ENCODE peak calls at places on chromosomes 5 and 9, in five cellular contexts. T is stomach, V is transverse colon, O is breast epithelium, W is HCT116. M is an unnamed sample.

GRCh38 chr5:147427784-147428401 is 82.0 kb downstream of the DPYSL3 start:
- DNase-seq in W (no peak), V (no peak), T (no peak), O (no peak), M (no peak)

GRCh38 chr5:140996055-140996454 is 29.8 kb downstream of the PCDHAC2 start:
- DNase-seq in V (no peak), W (no peak), O (no peak), T (no peak), M (no peak)

GRCh38 chr9:35686222-35687203 is 3.2 kb downstream of the TPM2 start:
- DNase-seq in W (no peak), V (no peak), O (no peak), T (no peak), M (no peak)

GRCh38 chr5:2223303-2223702 is 340.6 kb upstream of the IRX4 start:
- DNase-seq in O (no peak), W (no peak), V (no peak), T (no peak), M (no peak)

GRCh38 chr9:6904366-6904765 is 146.6 kb downstream of the KDM4C start:
- DNase-seq in V (no peak), W (no peak), T (no peak), O (no peak), M (no peak)

GRCh38 chr9:127389391-127390242 is 7.4 kb upstream of the SLC2A8 start:
- DNase-seq in O (no peak), W (no peak), V (no peak), T (no peak), M (no peak)

GRCh38 chr5:746258-746761 is 38.2 kb downstream of the ZDHHC11B start:
- DNase-seq in O (no peak), T (no peak), W (no peak), V (no peak), M (peak; percentile 78)

GRCh38 chr9:88821749-88822106 is 169.5 kb upstream of the S1PR3 start:
- DNase-seq in O (no peak), W (no peak), T (no peak), V (no peak), M (peak; percentile 62)

GRCh38 chr9:16445141-16445920 is 425.1 kb downstream of the BNC2 start:
- DNase-seq in O (no peak), T (no peak), V (no peak), W (no peak), M (no peak)

GRCh38 chr5:109947667-109948066 is 257.9 kb downstream of the MAN2A1 start:
- DNase-seq in W (no peak), O (no peak), V (no peak), T (no peak), M (peak; percentile 55)

GRCh38 chr5:36198281-36198680 is 43.4 kb downstream of the NADK2 start:
- DNase-seq in V (no peak), W (no peak), O (no peak), T (no peak), M (no peak)

GRCh38 chr9:129436751-129437625 is 183.9 kb downstream of the C9orf50 start:
- DNase-seq in V (peak; percentile 47), T (peak; percentile 85), O (peak; percentile 36), W (no peak), M (no peak)

GRCh38 chr5:87243161-87243877 is 24.4 kb upstream of the RASA1 start:
- DNase-seq in T (no peak), O (no peak), W (no peak), V (no peak), M (no peak)

GRCh38 chr5:68251804-68252648 is 36.5 kb downstream of the PIK3R1 start:
- DNase-seq in W (no peak), O (no peak), V (peak; percentile 26), T (no peak), M (no peak)

GRCh38 chr5:166595274-166595951 is 1696.0 kb upstream of the WWC1 start:
- DNase-seq in O (no peak), T (no peak), V (no peak), W (no peak), M (no peak)

GRCh38 chr9:101582593-101582992 is 12.2 kb downstream of the PPP3R2 start:
- DNase-seq in O (no peak), V (no peak), W (no peak), T (no peak), M (no peak)

GRCh38 chr9:130204981-130205380 is 32.8 kb downstream of the NCS1 start:
- DNase-seq in T (no peak), W (no peak), O (no peak), V (no peak), M (no peak)

GRCh38 chr9:14433841-14434511 is 120.0 kb upstream of the NFIB start:
- DNase-seq in V (no peak), W (peak; percentile 56), O (no peak), T (no peak), M (no peak)

GRCh38 chr9:123373447-123373923 is 17.5 kb downstream of the CRB2 start:
- DNase-seq in T (no peak), O (no peak), W (no peak), V (no peak), M (no peak)

GRCh38 chr5:39977231-39977630 is 552.5 kb upstream of the DAB2 start:
- DNase-seq in T (no peak), W (no peak), O (no peak), V (no peak), M (no peak)

GRCh38 chr9:7273575-7273974 is 515.8 kb downstream of the KDM4C start:
- DNase-seq in O (no peak), V (no peak), W (no peak), T (no peak), M (no peak)

GRCh38 chr5:10059611-10060379 is 189.9 kb downstream of the ATPSCKMT start:
- DNase-seq in V (no peak), W (no peak), T (no peak), O (no peak), M (no peak)

GRCh38 chr5:172665049-172665541 is 24.0 kb downstream of the NEURL1B start:
- DNase-seq in V (no peak), T (no peak), O (no peak), W (no peak), M (no peak)

GRCh38 chr9:37906312-37907239 is 2.6 kb upstream of the SLC25A51 start:
- DNase-seq in O (no peak), W (no peak), V (no peak), T (no peak), M (no peak)

GRCh38 chr9:74281674-74282073 is 215.5 kb upstream of the RORB start:
- DNase-seq in O (no peak), V (no peak), T (no peak), W (no peak), M (no peak)

GRCh38 chr9:96251451-96251850 is 50.5 kb downstream of the HSD17B3 start:
- DNase-seq in W (no peak), T (no peak), V (no peak), O (no peak), M (no peak)

DNA sequence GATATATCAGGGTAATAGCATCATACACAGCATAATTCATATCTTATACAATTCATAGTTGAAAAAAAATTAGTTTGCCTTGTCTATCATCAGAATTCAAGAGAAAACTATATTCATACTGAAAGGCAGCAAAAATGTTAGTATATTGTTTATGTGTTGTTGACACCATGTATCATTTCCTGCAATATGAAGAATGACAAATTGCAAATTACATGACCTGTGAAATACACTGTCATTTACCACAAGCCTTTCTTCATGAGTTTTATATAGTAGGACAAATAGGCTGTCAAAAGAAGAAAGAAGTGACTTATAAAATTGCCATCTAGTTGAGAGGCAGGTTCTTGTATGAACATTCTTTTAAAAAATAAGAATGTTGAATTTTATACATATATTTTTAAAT is 1136.3 kb upstream of the CDH9 start:
- DNase-seq in W (no peak), V (no peak), O (no peak), T (no peak), M (no peak)
- TF ChIP-seq POLR2AphosphoS5 in W (no peak), V (no peak), O (no peak), T (no peak), M (no peak)

DNA sequence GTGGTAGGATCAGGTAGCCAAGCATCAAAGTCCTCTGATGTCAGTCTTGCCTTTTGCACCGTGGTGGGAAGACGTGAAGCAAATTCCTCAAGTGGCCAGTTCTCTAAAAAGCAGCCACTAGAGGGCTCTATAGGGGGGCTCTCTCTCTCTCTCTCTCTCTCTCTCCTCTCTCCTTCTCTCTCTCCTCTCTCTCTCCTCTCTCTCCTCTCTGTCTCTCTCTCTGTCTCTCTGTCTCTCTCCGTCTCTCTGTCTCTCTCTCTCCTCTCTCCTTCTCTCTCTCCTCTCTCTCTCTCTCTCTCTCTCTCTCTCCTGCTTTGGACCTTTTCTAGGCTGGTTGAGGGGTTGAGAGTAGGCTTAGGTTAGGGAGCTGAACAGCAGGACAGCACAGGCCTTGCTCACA is 13.9 kb upstream of the OSMR start:
- DNase-seq in V (no peak), W (no peak), O (no peak), T (no peak), M (no peak)
- TF ChIP-seq CTCF in V (peak; percentile 95), W (peak; percentile 21), O (no peak), T (no peak), M (peak; percentile 58)

DNA sequence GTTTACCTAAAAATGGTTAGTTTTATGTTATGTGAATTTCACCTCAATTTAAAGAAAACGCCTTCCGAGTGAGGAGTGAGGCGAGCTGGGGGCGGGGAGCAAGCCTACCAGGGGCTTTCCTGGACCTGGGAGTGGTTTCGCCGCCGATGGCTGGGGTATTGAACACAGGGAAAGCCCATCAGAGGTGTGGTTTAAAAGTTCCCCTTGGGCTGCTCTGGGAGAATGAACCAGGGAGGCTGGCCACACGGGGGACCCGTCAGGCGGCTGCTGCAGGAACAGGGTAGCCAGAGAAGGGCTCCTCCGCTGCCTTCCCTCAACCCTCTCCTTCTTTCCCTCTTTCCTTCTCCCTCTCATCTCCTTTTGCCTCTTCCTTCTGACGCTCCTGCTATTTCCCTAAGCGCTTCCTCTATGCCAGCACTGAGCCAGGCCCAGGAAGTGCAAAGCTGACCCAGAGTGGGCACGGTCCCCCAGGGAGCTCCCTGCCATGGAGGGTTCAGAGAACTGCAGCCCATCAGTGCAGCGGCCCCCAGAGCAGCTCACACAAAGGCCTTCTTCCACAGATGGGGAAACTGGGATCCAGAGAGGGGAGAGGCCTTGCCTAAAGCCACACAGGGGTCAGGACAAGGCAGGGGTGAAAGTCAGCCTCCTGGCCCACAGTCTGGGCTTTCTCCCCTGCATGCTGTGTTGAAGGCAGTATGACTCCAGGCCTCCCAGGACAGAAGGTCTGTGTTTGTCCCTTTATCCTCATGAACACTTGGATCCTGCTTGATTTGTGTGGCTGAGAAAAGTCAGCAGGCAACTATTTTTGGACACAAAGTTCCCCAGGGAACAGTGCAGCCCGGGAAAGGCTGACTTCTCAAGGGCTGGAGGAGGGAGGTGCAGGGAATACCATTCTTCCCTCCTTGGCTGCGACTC is 4.6 kb downstream of the AKNA start:
- DNase-seq in O (no peak), T (no peak), W (no peak), V (peak; percentile 48), M (no peak)
- TF ChIP-seq POLR2A in O (no peak), T (no peak), W (no peak), V (no peak), M (no peak)

DNA sequence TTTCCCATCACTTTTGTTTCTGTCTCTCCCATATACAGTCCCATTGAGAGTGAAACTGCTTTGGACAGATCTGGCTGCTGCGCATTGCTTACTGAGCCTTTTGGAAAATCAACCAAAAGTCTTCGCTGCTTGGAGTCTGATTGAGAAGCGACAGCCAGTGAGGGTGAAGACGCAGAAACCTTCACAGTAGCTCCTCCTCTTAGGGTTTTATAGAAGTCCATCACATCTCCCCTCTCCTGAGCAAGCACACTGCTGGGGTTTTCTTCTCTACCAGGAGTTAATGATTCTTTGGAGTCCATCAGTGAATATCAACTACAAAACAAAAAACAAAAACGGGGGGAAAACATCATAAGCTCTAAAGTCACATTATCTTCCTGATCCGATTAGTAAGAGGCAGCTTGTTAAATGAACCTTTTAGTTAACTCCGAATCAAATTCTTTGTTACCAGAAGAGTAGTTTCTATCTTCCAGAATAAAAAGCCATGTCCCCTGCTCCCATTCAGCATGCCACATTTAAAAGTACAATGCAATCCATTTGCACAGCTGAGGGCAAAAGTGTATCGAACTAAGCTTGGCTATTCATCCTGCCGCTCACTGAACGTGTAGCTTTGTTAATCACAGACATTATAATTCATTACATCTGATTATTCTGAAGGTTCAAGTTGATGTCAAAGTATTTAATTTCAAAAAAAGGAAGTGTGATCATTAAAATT is 2.8 kb downstream of the NR3C1 start:
- DNase-seq in O (no peak), T (no peak), V (no peak), W (no peak), M (no peak)
- TF ChIP-seq POLR2AphosphoS5 in O (no peak), T (no peak), V (no peak), W (no peak), M (no peak)

M was measured in esophagus muscularis mucosa.